ENCODE peak calls at places on chromosomes 12 and 14, in five cellular contexts. K, H, O, I and E are unnamed samples.

GRCh38 chr14:85536835-85537195 is 6.9 kb downstream of the FLRT2 start:
- DNase-seq in K (no peak), H (no peak), O (no peak), I (no peak), E (no peak)

GRCh38 chr14:57212919-57213318 is 55.8 kb downstream of the EXOC5 start:
- DNase-seq in K (no peak), H (no peak), O (no peak), I (peak), E (no peak)

GRCh38 chr14:63773504-63773903 is 45.6 kb upstream of the SGPP1 start:
- DNase-seq in K (no peak), H (no peak), O (no peak), I (no peak), E (no peak)

GRCh38 chr12:124713436-124714082 is 146.1 kb upstream of the NCOR2 start:
- DNase-seq in K (no peak), H (peak), O (no peak), I (no peak), E (no peak)

GRCh38 chr12:103966736-103967135 is 1.1 kb downstream of the TDG start:
- DNase-seq in K (no peak), H (no peak), O (no peak), I (no peak), E (no peak)

GRCh38 chr12:9813821-9814798 is 13.2 kb upstream of the KLRF1 start:
- DNase-seq in K (peak), H (peak), O (peak), I (peak), E (peak)

GRCh38 chr12:110869035-110869434 is 22.2 kb downstream of the CCDC63 start:
- DNase-seq in K (no peak), H (no peak), O (no peak), I (no peak), E (no peak)

GRCh38 chr12:18358077-18358476 is 96.8 kb downstream of the PIK3C2G start:
- DNase-seq in K (no peak), H (no peak), O (no peak), I (no peak), E (no peak)

GRCh38 chr12:68792952-68793351 is 15.0 kb upstream of the MDM2 start:
- DNase-seq in K (no peak), H (peak), O (peak), I (peak), E (peak)

GRCh38 chr14:87332001-87332400 is 661.0 kb downstream of the GALC start:
- DNase-seq in K (no peak), H (no peak), O (no peak), I (peak), E (no peak)

GRCh38 chr12:13106666-13107065 is 3.2 kb upstream of the GSG1 start:
- DNase-seq in K (no peak), H (no peak), O (no peak), I (no peak), E (no peak)

GRCh38 chr14:63203618-63204406 is 431 bp upstream of the RHOJ start:
- DNase-seq in K (no peak), H (peak), O (peak), I (peak), E (no peak)

GRCh38 chr12:109147954-109148353 is 31.6 kb downstream of the ACACB start:
- DNase-seq in K (no peak), H (no peak), O (no peak), I (no peak), E (no peak)

GRCh38 chr12:27530157-27530922 is 6.3 kb downstream of the PPFIBP1 start:
- DNase-seq in K (no peak), H (no peak), O (no peak), I (peak), E (no peak)

GRCh38 chr12:70508178-70508577 is 129.1 kb downstream of the PTPRB start:
- DNase-seq in K (no peak), H (peak), O (no peak), I (no peak), E (no peak)

GRCh38 chr14:83347874-83348273 is 1814.2 kb upstream of the SEL1L start:
- DNase-seq in K (no peak), H (no peak), O (no peak), I (no peak), E (no peak)

GRCh38 chr12:85275359-85275758 is 4.7 kb upstream of the ALX1 start:
- DNase-seq in K (no peak), H (peak), O (no peak), I (no peak), E (no peak)

GRCh38 chr14:101915871-101916815 is 48.2 kb upstream of the DYNC1H1 start:
- DNase-seq in K (no peak), H (no peak), O (no peak), I (no peak), E (no peak)

GRCh38 chr14:76937181-76938091 is 91.1 kb downstream of the IRF2BPL start:
- DNase-seq in K (no peak), H (peak), O (no peak), I (no peak), E (no peak)

GRCh38 chr12:113472191-113473190 is 820 bp upstream of the LHX5 start:
- DNase-seq in K (no peak), H (no peak), O (no peak), I (no peak), E (no peak)

GRCh38 chr12:53057816-53058500 is 8.1 kb downstream of the TNS2 start:
- DNase-seq in K (no peak), H (no peak), O (no peak), I (no peak), E (no peak)

GRCh38 chr14:85317491-85318021 is 212.4 kb upstream of the FLRT2 start:
- DNase-seq in K (no peak), H (no peak), O (no peak), I (peak), E (no peak)

GRCh38 chr12:93018610-93019009 is 89.5 kb upstream of the EEA1 start:
- DNase-seq in K (no peak), H (no peak), O (no peak), I (no peak), E (peak)

GRCh38 chr12:58008658-58009057 is 67.3 kb downstream of the ATP23 start:
- DNase-seq in K (no peak), H (peak), O (no peak), I (no peak), E (no peak)

GRCh38 chr14:103281496-103282231 is 52.4 kb upstream of the EIF5 start:
- DNase-seq in K (no peak), H (peak), O (peak), I (peak), E (peak)

GRCh38 chr12:112005419-112006395 is 7.3 kb downstream of the TMEM116 start:
- DNase-seq in K (no peak), H (no peak), O (peak), I (peak), E (peak)

GRCh38 chr12:120689397-120690082 is 2.6 kb downstream of the MLEC start:
- DNase-seq in K (no peak), H (no peak), O (no peak), I (no peak), E (no peak)

GRCh38 chr14:73741386-73741875 is 27.2 kb upstream of the PNMA1 start:
- DNase-seq in K (no peak), H (peak), O (peak), I (peak), E (peak)

GRCh38 chr12:53989227-53990113 is 4.5 kb downstream of the HOXC10 start:
- DNase-seq in K (no peak), H (peak), O (peak), I (peak), E (peak)

GRCh38 chr14:90253826-90254225 is 2.5 kb upstream of the PSMC1 start:
- DNase-seq in K (no peak), H (no peak), O (no peak), I (peak), E (no peak)

GRCh38 chr14:28767239-28767850 is 758 bp downstream of the FOXG1 start:
- DNase-seq in K (no peak), H (no peak), O (no peak), I (no peak), E (no peak)

GRCh38 chr14:94671870-94672444 is 59.8 kb downstream of the SERPINA3 start:
- DNase-seq in K (no peak), H (no peak), O (no peak), I (peak), E (no peak)

GRCh38 chr14:56027421-56027820 is 90.8 kb upstream of the PELI2 start:
- DNase-seq in K (no peak), H (no peak), O (no peak), I (no peak), E (no peak)

GRCh38 chr14:56120091-56120632 is 2.0 kb downstream of the PELI2 start:
- DNase-seq in K (no peak), H (peak), O (peak), I (no peak), E (no peak)